ENCODE peak calls at places on chromosomes 4 and X, in ten cellular contexts. X is activated T-helper 1 cell treated with Interleukin-2 at 50 U/mL for 16 hours, D is OCI-LY7, S is neural crest cell, H is substantia nigra, W is GM19239, G is HepG2, Z is H4, F is pons, P is GM12878. T is an unnamed sample.

GRCh38 chr4:33091961-33092360 is 2371.8 kb downstream of the PCDH7 start:
- DNase-seq in X (no peak), D (no peak), S (no peak), H (no peak), W (no peak), G (no peak), Z (no peak), F (no peak), P (no peak), T (no peak)

GRCh38 chrX:265502-265901 is 15.7 kb upstream of the PLCXD1 start:
- DNase-seq in X (no peak), D (no peak), S (no peak), H (no peak), W (no peak), G (no peak), Z (no peak), F (no peak), P (no peak), T (no peak)

GRCh38 chrX:20432746-20433374 is 166.2 kb upstream of the RPS6KA3 start:
- DNase-seq in X (no peak), D (no peak), S (no peak), H (no peak), W (no peak), G (peak), Z (no peak), F (no peak), P (no peak), T (no peak)

GRCh38 chr4:72119946-72120345 is 88.1 kb downstream of the NPFFR2 start:
- DNase-seq in X (no peak), D (no peak), S (no peak), H (no peak), W (no peak), G (no peak), Z (peak), F (no peak), P (no peak), T (no peak)

GRCh38 chr4:80091688-80092087 is 18.7 kb upstream of the ANTXR2 start:
- DNase-seq in X (no peak), D (no peak), S (no peak), H (no peak), W (no peak), G (no peak), Z (no peak), F (no peak), P (no peak), T (no peak)

GRCh38 chr4:84497220-84497834 is 1.8 kb downstream of the NKX6-1 start:
- DNase-seq in X (no peak), D (no peak), S (no peak), H (no peak), W (no peak), G (no peak), Z (no peak), F (no peak), P (no peak), T (no peak)

GRCh38 chrX:2650865-2651264 is 40.2 kb upstream of the CD99 start:
- DNase-seq in X (no peak), D (no peak), S (no peak), H (no peak), W (no peak), G (no peak), Z (no peak), F (no peak), P (no peak), T (no peak)

GRCh38 chrX:51766546-51766945 is 23.3 kb downstream of the GSPT2 start:
- DNase-seq in X (no peak), D (no peak), S (no peak), H (no peak), W (no peak), G (no peak), Z (no peak), F (no peak), P (no peak), T (no peak)

GRCh38 chr4:147042046-147042445 is 96.4 kb upstream of the TTC29 start:
- DNase-seq in X (no peak), D (no peak), S (no peak), H (no peak), W (no peak), G (no peak), Z (no peak), F (peak), P (no peak), T (no peak)

GRCh38 chrX:63744850-63745249 is 40.2 kb downstream of the ARHGEF9 start:
- DNase-seq in X (no peak), D (no peak), S (no peak), H (no peak), W (no peak), G (no peak), Z (no peak), F (no peak), P (no peak), T (no peak)